ENCODE peak calls at places on chromosome 11, in four cellular contexts. One of them, this sample, is unnamed.
A peak's percentile ranks its signal among the peaks of the same experiment; 100 is the strongest.

GRCh38 chr11:10076458-10077141 is 217.4 kb downstream of the SBF2 start:
- DNase-seq in neural crest cell: peak; percentile 4
- DNase-seq in NB4: peak; percentile 63
- DNase-seq in IMR-90: peak; percentile 63
- DNase-seq in this sample: peak; percentile 49

GRCh38 chr11:63764712-63765631 is 3.6 kb downstream of the ZFTA start:
- DNase-seq in IMR-90: no peak
- DNase-seq in neural crest cell: peak; percentile 3
- DNase-seq in NB4: peak; percentile 21
- DNase-seq in this sample: peak; percentile 29

GRCh38 chr11:134041349-134041748 is 27.5 kb upstream of the JAM3 start:
- DNase-seq in neural crest cell: no peak
- DNase-seq in NB4: no peak
- DNase-seq in IMR-90: no peak
- DNase-seq in this sample: no peak

GRCh38 chr11:44909557-44909956 is 41.1 kb downstream of the TP53I11 start:
- DNase-seq in NB4: no peak
- DNase-seq in IMR-90: no peak
- DNase-seq in neural crest cell: no peak
- DNase-seq in this sample: no peak

GRCh38 chr11:128021304-128022006 is 565.9 kb downstream of the ETS1 start:
- DNase-seq in IMR-90: no peak
- DNase-seq in neural crest cell: no peak
- DNase-seq in NB4: peak; percentile 18
- DNase-seq in this sample: no peak

GRCh38 chr11:48003926-48004325 is 23.6 kb downstream of the PTPRJ start:
- DNase-seq in neural crest cell: no peak
- DNase-seq in NB4: no peak
- DNase-seq in IMR-90: no peak
- DNase-seq in this sample: no peak

GRCh38 chr11:1353383-1354124 is 36.2 kb upstream of the BRSK2 start:
- DNase-seq in neural crest cell: no peak
- DNase-seq in NB4: no peak
- DNase-seq in IMR-90: no peak
- DNase-seq in this sample: no peak

GRCh38 chr11:63888170-63889086 is 28.5 kb downstream of the RCOR2 start:
- DNase-seq in NB4: peak; percentile 89
- DNase-seq in neural crest cell: no peak
- DNase-seq in IMR-90: peak; percentile 52
- DNase-seq in this sample: peak; percentile 71

GRCh38 chr11:66476841-66477251 is 3.4 kb upstream of the DPP3 start:
- DNase-seq in IMR-90: no peak
- DNase-seq in NB4: no peak
- DNase-seq in neural crest cell: no peak
- DNase-seq in this sample: no peak

GRCh38 chr11:14644396-14645246 is 1.0 kb downstream of the PDE3B start:
- DNase-seq in IMR-90: no peak
- DNase-seq in NB4: peak; percentile 55
- DNase-seq in neural crest cell: peak; percentile 35
- DNase-seq in this sample: no peak

GRCh38 chr11:19805827-19806226 is 93.2 kb downstream of the NAV2 start:
- DNase-seq in neural crest cell: no peak
- DNase-seq in IMR-90: peak; percentile 64
- DNase-seq in NB4: no peak
- DNase-seq in this sample: no peak

GRCh38 chr11:114846040-114846791 is 167.9 kb downstream of the NXPE2 start:
- DNase-seq in IMR-90: no peak
- DNase-seq in neural crest cell: no peak
- DNase-seq in NB4: peak; percentile 58
- DNase-seq in this sample: no peak

GRCh38 chr11:112115389-112115788 is 28.7 kb downstream of the SDHD start:
- DNase-seq in IMR-90: no peak
- DNase-seq in neural crest cell: no peak
- DNase-seq in NB4: no peak
- DNase-seq in this sample: no peak

GRCh38 chr11:26958005-26958404 is 35.9 kb upstream of the FIBIN start:
- DNase-seq in NB4: no peak
- DNase-seq in IMR-90: no peak
- DNase-seq in neural crest cell: no peak
- DNase-seq in this sample: no peak

GRCh38 chr11:1181420-1181819 is 23.7 kb downstream of the MUC5AC start:
- DNase-seq in neural crest cell: no peak
- DNase-seq in NB4: no peak
- DNase-seq in IMR-90: no peak
- DNase-seq in this sample: no peak

GRCh38 chr11:39777035-39777434 is 1682.4 kb downstream of the LRRC4C start:
- DNase-seq in neural crest cell: no peak
- DNase-seq in NB4: no peak
- DNase-seq in IMR-90: no peak
- DNase-seq in this sample: no peak

GRCh38 chr11:107706531-107706930 is 5.3 kb downstream of the SLN start:
- DNase-seq in NB4: no peak
- DNase-seq in neural crest cell: no peak
- DNase-seq in IMR-90: no peak
- DNase-seq in this sample: no peak

GRCh38 chr11:48033918-48034341 is 53.6 kb downstream of the PTPRJ start:
- DNase-seq in IMR-90: no peak
- DNase-seq in neural crest cell: no peak
- DNase-seq in NB4: peak; percentile 77
- DNase-seq in this sample: no peak

GRCh38 chr11:130216591-130217132 is 57.1 kb downstream of the ST14 start:
- DNase-seq in NB4: no peak
- DNase-seq in IMR-90: no peak
- DNase-seq in neural crest cell: no peak
- DNase-seq in this sample: no peak

GRCh38 chr11:130217133-130217631 is 57.6 kb downstream of the ST14 start:
- DNase-seq in IMR-90: no peak
- DNase-seq in NB4: no peak
- DNase-seq in neural crest cell: no peak
- DNase-seq in this sample: no peak

GRCh38 chr11:130219148-130219547 is 59.6 kb downstream of the ST14 start:
- DNase-seq in neural crest cell: no peak
- DNase-seq in NB4: no peak
- DNase-seq in IMR-90: no peak
- DNase-seq in this sample: no peak

GRCh38 chr11:130217632-130218031 is 58.0 kb downstream of the ST14 start:
- DNase-seq in neural crest cell: no peak
- DNase-seq in NB4: no peak
- DNase-seq in IMR-90: no peak
- DNase-seq in this sample: no peak

GRCh38 chr11:130218501-130218900 is 58.9 kb downstream of the ST14 start:
- DNase-seq in IMR-90: no peak
- DNase-seq in NB4: no peak
- DNase-seq in neural crest cell: no peak
- DNase-seq in this sample: no peak
- TF ChIP-seq CTCF in IMR-90: no peak
- TF ChIP-seq CTCF in NB4: no peak
- TF ChIP-seq CTCF in neural crest cell: no peak
- TF ChIP-seq CTCF in this sample: no peak

GRCh38 chr11:2929511-2929879 is 275 bp upstream of the PHLDA2 start:
- DNase-seq in neural crest cell: no peak
- DNase-seq in IMR-90: peak; percentile 72
- DNase-seq in NB4: peak; percentile 50
- DNase-seq in this sample: peak; percentile 80

GRCh38 chr11:2929880-2930704 is 872 bp upstream of the PHLDA2 start:
- DNase-seq in IMR-90: peak; percentile 61
- DNase-seq in neural crest cell: no peak
- DNase-seq in NB4: peak; percentile 72
- DNase-seq in this sample: peak; percentile 89

GRCh38 chr11:2927493-2927800 is 1.8 kb downstream of the PHLDA2 start:
- DNase-seq in neural crest cell: no peak
- DNase-seq in NB4: no peak
- DNase-seq in IMR-90: no peak
- DNase-seq in this sample: no peak

GRCh38 chr11:2927851-2928604 is 1.2 kb downstream of the PHLDA2 start:
- DNase-seq in NB4: peak; percentile 68
- DNase-seq in neural crest cell: no peak
- DNase-seq in IMR-90: peak; percentile 28
- DNase-seq in this sample: no peak

DNA sequence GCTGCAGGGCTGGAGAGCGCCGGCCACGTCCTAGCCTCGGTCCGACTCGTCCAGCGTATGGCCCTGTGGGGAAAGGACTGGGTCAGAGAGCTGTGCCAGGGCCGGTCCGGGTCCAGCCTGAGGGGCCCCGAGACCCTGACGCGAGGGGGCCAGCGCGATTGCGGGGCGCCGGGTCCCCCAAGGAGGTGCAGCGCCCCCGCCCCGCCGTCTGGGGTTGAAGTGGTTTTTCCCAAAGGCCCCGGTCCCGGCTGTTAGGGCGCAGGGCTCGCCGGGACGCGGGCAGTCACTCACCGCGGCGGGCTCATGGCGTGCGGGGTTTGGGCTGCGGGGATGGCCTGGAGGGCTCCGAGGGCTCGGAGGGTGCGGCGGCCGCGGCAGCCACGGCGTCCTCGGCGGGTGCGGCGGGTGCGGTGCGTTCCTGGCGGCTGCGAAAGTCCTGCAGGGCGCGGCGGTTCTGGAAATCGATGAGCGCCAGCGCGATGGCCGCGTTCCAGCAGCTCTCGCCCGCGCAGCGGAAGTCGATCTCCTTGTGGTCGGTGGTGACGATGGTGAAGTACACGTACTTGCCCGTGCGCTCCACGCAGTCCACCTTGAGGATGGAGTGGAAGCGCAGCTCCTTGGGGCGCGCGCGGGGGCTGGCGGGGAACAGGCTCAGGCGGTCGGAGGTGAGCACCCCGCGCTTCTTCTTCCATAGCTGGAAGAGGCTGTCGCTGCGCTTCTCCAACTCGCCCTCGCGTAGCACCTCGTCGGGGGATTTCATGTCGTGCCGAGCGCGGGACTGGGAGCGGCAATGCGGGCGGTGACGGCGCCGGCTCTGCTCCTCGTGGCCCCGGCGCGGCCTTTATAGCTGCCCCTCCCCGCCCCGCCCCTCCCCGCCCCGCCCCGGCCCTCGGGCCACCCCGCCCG is at the start of gene PHLDA2:
- DNase-seq in IMR-90: peak; percentile 85
- DNase-seq in neural crest cell: no peak
- DNase-seq in NB4: peak; percentile 54
- DNase-seq in this sample: peak; percentile 75
- TF ChIP-seq CTCF in IMR-90: peak; percentile 8
- TF ChIP-seq CTCF in neural crest cell: peak; percentile 13
- TF ChIP-seq CTCF in NB4: no peak
- TF ChIP-seq CTCF in this sample: no peak

DNA sequence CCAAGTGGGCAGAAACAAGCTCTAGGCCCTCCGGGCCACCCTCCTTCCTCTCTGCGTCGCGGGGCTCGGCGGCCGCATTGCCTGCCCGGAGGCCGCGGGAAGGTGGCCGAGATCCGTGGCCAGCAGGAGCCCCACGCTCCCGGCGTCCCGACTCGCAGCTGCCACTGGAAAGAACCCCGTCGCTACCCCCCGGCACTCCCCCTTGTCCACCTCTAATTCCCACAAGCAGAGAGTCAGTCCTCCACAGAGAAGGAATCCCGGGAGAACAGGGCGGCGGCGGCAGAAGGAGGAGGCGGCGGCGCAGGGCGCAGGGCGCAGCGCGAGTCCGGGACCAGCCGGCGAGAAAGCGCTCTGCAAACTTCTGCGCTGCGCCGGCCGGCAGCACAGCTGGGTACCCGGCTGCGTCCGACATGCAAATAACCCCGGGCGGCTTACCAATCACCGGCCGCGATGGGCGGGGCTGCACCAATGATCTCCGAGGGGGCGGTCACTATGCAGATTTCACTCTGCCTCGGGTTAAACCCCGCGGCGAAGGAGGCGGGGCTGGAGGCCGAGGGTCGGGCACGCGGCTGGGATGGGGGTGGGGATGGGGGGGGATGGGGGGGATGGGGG is at the start of gene ABTB2:
- DNase-seq in neural crest cell: peak; percentile 97
- DNase-seq in IMR-90: peak; percentile 96
- DNase-seq in NB4: peak; percentile 98
- DNase-seq in this sample: peak; percentile 97
- TF ChIP-seq CTCF in neural crest cell: no peak
- TF ChIP-seq CTCF in IMR-90: no peak
- TF ChIP-seq CTCF in NB4: no peak
- TF ChIP-seq CTCF in this sample: no peak

GRCh38 chr11:119995730-119996491 is 142.0 kb downstream of the TRIM29 start:
- DNase-seq in IMR-90: no peak
- DNase-seq in neural crest cell: no peak
- DNase-seq in NB4: no peak
- DNase-seq in this sample: no peak
- TF ChIP-seq CTCF in IMR-90: no peak
- TF ChIP-seq CTCF in neural crest cell: no peak
- TF ChIP-seq CTCF in NB4: no peak
- TF ChIP-seq CTCF in this sample: no peak

GRCh38 chr11:12871788-12872321 is 137.3 kb upstream of the RASSF10 start:
- DNase-seq in NB4: no peak
- DNase-seq in neural crest cell: no peak
- DNase-seq in IMR-90: peak; percentile 42
- DNase-seq in this sample: no peak

GRCh38 chr11:12880327-12880726 is 128.8 kb upstream of the RASSF10 start:
- DNase-seq in neural crest cell: no peak
- DNase-seq in NB4: no peak
- DNase-seq in IMR-90: no peak
- DNase-seq in this sample: no peak

GRCh38 chr11:12882670-12883069 is 126.4 kb upstream of the RASSF10 start:
- DNase-seq in IMR-90: no peak
- DNase-seq in neural crest cell: no peak
- DNase-seq in NB4: no peak
- DNase-seq in this sample: no peak

GRCh38 chr11:12876340-12876739 is 132.8 kb upstream of the RASSF10 start:
- DNase-seq in neural crest cell: no peak
- DNase-seq in NB4: no peak
- DNase-seq in IMR-90: no peak
- DNase-seq in this sample: no peak

GRCh38 chr11:12876988-12877387 is 132.1 kb upstream of the RASSF10 start:
- DNase-seq in NB4: no peak
- DNase-seq in neural crest cell: no peak
- DNase-seq in IMR-90: no peak
- DNase-seq in this sample: no peak
- TF ChIP-seq CTCF in NB4: no peak
- TF ChIP-seq CTCF in neural crest cell: no peak
- TF ChIP-seq CTCF in IMR-90: no peak
- TF ChIP-seq CTCF in this sample: no peak

This sample was measured in GM13977.